ENCODE peak calls at places on chromosomes 13 and 19, in nine cellular contexts. J is MM.1S; T is AG04449; K is nephron progenitor cell; V is COR-L47; D is ovary; F is cardiac fibroblast; S is activated naive CD4-positive, alpha-beta T cell treated with Interleukin-2 at 50 U/mL for 16 hours; A is psoas muscle. E is an unnamed sample.

GRCh38 chr13:109790951-109791605 is 4.7 kb upstream of the IRS2 start:
- DNase-seq in J (peak; percentile 75), D (no peak), T (no peak), V (peak; percentile 58), F (peak; percentile 58), K (no peak), A (no peak), S (peak; percentile 17), E (peak; percentile 68)

GRCh38 chr19:8209111-8209964 is at the start of gene CERS4:
- DNase-seq in V (peak; percentile 70), J (no peak), D (peak; percentile 83), S (peak; percentile 82), K (peak; percentile 91), A (peak; percentile 78), T (no peak), F (peak; percentile 73), E (peak; percentile 67)

GRCh38 chr13:46609726-46610125 is 56.8 kb downstream of the LRCH1 start:
- DNase-seq in D (no peak), S (no peak), V (no peak), T (no peak), A (no peak), F (no peak), J (no peak), K (no peak), E (no peak)

GRCh38 chr13:74741732-74742131 is 607.5 kb upstream of the KLF12 start:
- DNase-seq in A (no peak), T (no peak), K (no peak), V (no peak), D (no peak), S (no peak), F (no peak), J (no peak), E (no peak)

GRCh38 chr19:3398114-3398899 is 31.9 kb downstream of the NFIC start:
- DNase-seq in V (no peak), T (no peak), D (peak; percentile 87), J (no peak), F (peak; percentile 49), K (peak; percentile 21), S (no peak), A (peak; percentile 70), E (no peak)

GRCh38 chr19:9848060-9848459 is 12.9 kb downstream of the PIN1 start:
- DNase-seq in S (peak; percentile 20), D (no peak), J (peak; percentile 23), F (no peak), T (no peak), K (peak; percentile 65), A (no peak), V (no peak), E (peak; percentile 16)

GRCh38 chr13:108383676-108384075 is 114.2 kb downstream of the TNFSF13B start:
- DNase-seq in V (no peak), F (no peak), T (no peak), D (no peak), S (no peak), K (no peak), J (no peak), A (no peak), E (peak; percentile 58)

GRCh38 chr13:94656766-94657165 is 55.1 kb downstream of the GPR180 start:
- DNase-seq in K (no peak), F (peak; percentile 73), A (no peak), V (no peak), J (peak; percentile 44), T (peak; percentile 96), S (peak; percentile 13), D (no peak), E (no peak)

GRCh38 chr19:12937243-12938053 is 961 bp upstream of the CALR start:
- DNase-seq in K (no peak), F (no peak), J (peak; percentile 64), A (peak; percentile 72), D (no peak), T (no peak), V (peak; percentile 74), S (no peak), E (no peak)

GRCh38 chr19:38062959-38063786 is 156.2 kb downstream of the SIPA1L3 start:
- DNase-seq in V (peak; percentile 78), F (no peak), J (no peak), S (no peak), K (peak; percentile 76), D (peak; percentile 16), A (no peak), T (no peak), E (peak; percentile 54)

GRCh38 chr19:23758187-23759074 is at the start of gene ZNF681:
- DNase-seq in F (peak; percentile 83), A (peak; percentile 86), J (peak; percentile 73), T (peak; percentile 36), K (peak; percentile 73), V (peak; percentile 45), S (peak; percentile 87), D (peak; percentile 82), E (peak; percentile 78)

GRCh38 chr19:55383789-55384575 is at the start of gene TMEM238:
- DNase-seq in J (peak; percentile 72), K (peak; percentile 72), S (peak; percentile 51), V (peak; percentile 79), T (no peak), D (peak; percentile 59), A (peak; percentile 62), F (peak; percentile 70), E (no peak)

GRCh38 chr13:40578055-40578454 is 88.4 kb downstream of the FOXO1 start:
- DNase-seq in J (no peak), T (no peak), F (no peak), S (no peak), K (no peak), D (no peak), V (no peak), A (no peak), E (no peak)

GRCh38 chr13:43543331-43543730 is 243.4 kb downstream of the ENOX1 start:
- DNase-seq in K (no peak), V (no peak), A (no peak), T (no peak), S (no peak), J (no peak), F (no peak), D (no peak), E (no peak)

GRCh38 chr13:23506821-23507210 is 63.4 kb upstream of the TNFRSF19 start:
- DNase-seq in D (no peak), V (no peak), J (no peak), A (no peak), K (peak; percentile 8), F (peak; percentile 63), S (no peak), T (peak; percentile 76), E (peak; percentile 32)

GRCh38 chr19:29542776-29543175 is 17.0 kb downstream of the VSTM2B start:
- DNase-seq in F (no peak), J (no peak), D (no peak), V (no peak), T (no peak), K (no peak), S (no peak), A (no peak), E (no peak)

GRCh38 chr13:114035186-114035582 is 61.3 kb upstream of the C13orf46 start:
- DNase-seq in D (no peak), A (no peak), V (no peak), S (no peak), K (no peak), J (no peak), T (no peak), F (no peak), E (no peak)

GRCh38 chr19:5933391-5933998 is 19.4 kb downstream of the CAPS start:
- DNase-seq in F (no peak), V (no peak), T (no peak), S (no peak), A (no peak), J (no peak), K (no peak), D (no peak), E (no peak)

GRCh38 chr13:33004454-33004853 is 11.8 kb upstream of the KL start:
- DNase-seq in V (peak; percentile 27), F (peak; percentile 78), A (peak; percentile 45), K (no peak), T (no peak), S (no peak), D (no peak), J (no peak), E (no peak)

GRCh38 chr13:113934576-113934975 is 39.3 kb downstream of the C13orf46 start:
- DNase-seq in F (no peak), A (peak; percentile 8), V (no peak), T (no peak), J (no peak), K (no peak), S (no peak), D (no peak), E (no peak)

GRCh38 chr19:4278926-4279529 is at the start of gene SHD:
- DNase-seq in V (no peak), D (no peak), A (no peak), J (no peak), S (no peak), F (no peak), T (no peak), K (peak; percentile 70), E (no peak)

GRCh38 chr13:94329277-94329676 is 150.2 kb downstream of the DCT start:
- DNase-seq in D (peak; percentile 52), A (no peak), S (no peak), T (no peak), K (no peak), F (peak; percentile 76), J (no peak), V (no peak), E (no peak)

GRCh38 chr13:95154441-95154886 is 146.8 kb downstream of the ABCC4 start:
- DNase-seq in V (peak; percentile 12), T (no peak), A (no peak), F (peak; percentile 15), S (no peak), J (no peak), K (no peak), D (no peak), E (no peak)

GRCh38 chr19:32336259-32337111 is 8.9 kb upstream of the ZNF507 start:
- DNase-seq in S (no peak), A (no peak), F (peak; percentile 80), D (no peak), V (no peak), J (no peak), K (no peak), T (peak; percentile 12), E (no peak)

GRCh38 chr19:16605115-16605514 is 22.9 kb downstream of the MED26 start:
- DNase-seq in A (no peak), J (peak; percentile 34), D (no peak), K (no peak), S (no peak), F (no peak), V (no peak), T (no peak), E (no peak)

GRCh38 chr19:1041835-1042685 is 2.2 kb downstream of the ABCA7 start:
- DNase-seq in T (no peak), K (no peak), V (no peak), D (no peak), S (no peak), J (no peak), A (peak; percentile 83), F (no peak), E (no peak)

GRCh38 chr19:5910638-5910907 is 3.5 kb upstream of the CAPS start:
- DNase-seq in F (no peak), D (no peak), K (no peak), S (no peak), A (no peak), J (no peak), T (no peak), V (no peak), E (no peak)

GRCh38 chr13:110340812-110341444 is 33.8 kb downstream of the COL4A2 start:
- DNase-seq in A (peak; percentile 80), K (peak; percentile 51), T (no peak), J (no peak), V (no peak), D (peak; percentile 75), F (peak; percentile 91), S (peak; percentile 20), E (no peak)

GRCh38 chr13:43293986-43294880 is 270.8 kb downstream of the DNAJC15 start:
- DNase-seq in F (no peak), J (no peak), K (no peak), V (no peak), A (no peak), D (no peak), T (no peak), S (no peak), E (no peak)

GRCh38 chr13:37187611-37188010 is 82.1 kb upstream of the CSNK1A1L start:
- DNase-seq in A (no peak), T (peak; percentile 16), D (no peak), V (no peak), K (no peak), J (no peak), S (no peak), F (no peak), E (no peak)

GRCh38 chr13:50797081-50797480 is 46.4 kb downstream of the DLEU7 start:
- DNase-seq in F (peak; percentile 20), J (no peak), D (no peak), T (no peak), V (no peak), S (no peak), K (no peak), A (no peak), E (no peak)